ENCODE peak calls at places on chromosomes 12 and 14, in seven cellular contexts. G is fibroblast of lung, Y is fibroblast of mammary gland, U is GM13977, T is neural crest cell, V is HL-60, P is left lung. R is an unnamed sample.
A peak's percentile ranks its signal among the peaks of the same experiment; 100 is the strongest.

GRCh38 chr12:31687101-31687527 is 27.6 kb downstream of the ETFBKMT start:
- DNase-seq in G (no peak), Y (no peak), U (peak; percentile 32), T (no peak), V (peak; percentile 5), P (peak; percentile 39), R (no peak)

GRCh38 chr12:124445121-124445718 is 122.2 kb downstream of the NCOR2 start:
- DNase-seq in G (no peak), Y (no peak), U (no peak), T (no peak), V (no peak), P (no peak), R (no peak)

GRCh38 chr12:64682572-64683277 is 72.4 kb downstream of the RASSF3 start:
- DNase-seq in G (peak; percentile 58), Y (peak; percentile 84), U (no peak), T (no peak), V (no peak), P (no peak), R (no peak)

GRCh38 chr12:2813214-2813554 is 716 bp downstream of the ITFG2 start:
- DNase-seq in G (no peak), Y (no peak), U (no peak), T (no peak), V (no peak), P (no peak), R (no peak)

GRCh38 chr14:76720382-76720813 is 40.9 kb upstream of the VASH1 start:
- DNase-seq in G (peak; percentile 42), Y (peak; percentile 56), U (peak; percentile 51), T (peak; percentile 26), V (peak; percentile 93), P (peak; percentile 69), R (no peak)

GRCh38 chr14:59461891-59462290 is 3.3 kb downstream of the GPR135 start:
- DNase-seq in G (no peak), Y (no peak), U (no peak), T (no peak), V (no peak), P (no peak), R (no peak)

GRCh38 chr14:79180656-79181055 is 1010.5 kb downstream of the NRXN3 start:
- DNase-seq in G (no peak), Y (no peak), U (no peak), T (no peak), V (no peak), P (no peak), R (no peak)

GRCh38 chr12:12979151-12979550 is 20.9 kb downstream of the HEBP1 start:
- DNase-seq in G (no peak), Y (peak; percentile 44), U (no peak), T (no peak), V (no peak), P (no peak), R (no peak)

GRCh38 chr12:95336387-95337067 is 118.9 kb downstream of the VEZT start:
- DNase-seq in G (peak; percentile 81), Y (peak; percentile 83), U (no peak), T (peak; percentile 61), V (no peak), P (peak; percentile 68), R (no peak)
- TF ChIP-seq CTCF in G (peak; percentile 98), Y (peak; percentile 88), U (peak; percentile 11), T (peak; percentile 79), V (no peak), P (peak; percentile 68), R (no peak)

GRCh38 chr14:33432407-33433023 is 493.8 kb downstream of the NPAS3 start:
- DNase-seq in G (peak; percentile 42), Y (peak; percentile 54), U (no peak), T (no peak), V (no peak), P (no peak), R (peak; percentile 28)
- TF ChIP-seq CTCF in G (peak; percentile 58), Y (peak; percentile 60), U (peak; percentile 29), T (peak; percentile 72), V (no peak), P (peak; percentile 32), R (no peak)

GRCh38 chr12:63304844-63305243 is 153.8 kb upstream of the AVPR1A start:
- DNase-seq in G (no peak), Y (peak; percentile 31), U (no peak), T (no peak), V (no peak), P (no peak), R (no peak)

GRCh38 chr12:63301311-63301710 is 150.3 kb upstream of the AVPR1A start:
- DNase-seq in G (peak; percentile 42), Y (no peak), U (no peak), T (no peak), V (no peak), P (no peak), R (no peak)

GRCh38 chr12:63302269-63302940 is 151.4 kb upstream of the AVPR1A start:
- DNase-seq in G (no peak), Y (no peak), U (no peak), T (no peak), V (no peak), P (no peak), R (peak; percentile 4)

GRCh38 chr12:63306476-63306875 is 155.5 kb upstream of the AVPR1A start:
- DNase-seq in G (no peak), Y (peak; percentile 66), U (no peak), T (no peak), V (no peak), P (no peak), R (no peak)

DNA sequence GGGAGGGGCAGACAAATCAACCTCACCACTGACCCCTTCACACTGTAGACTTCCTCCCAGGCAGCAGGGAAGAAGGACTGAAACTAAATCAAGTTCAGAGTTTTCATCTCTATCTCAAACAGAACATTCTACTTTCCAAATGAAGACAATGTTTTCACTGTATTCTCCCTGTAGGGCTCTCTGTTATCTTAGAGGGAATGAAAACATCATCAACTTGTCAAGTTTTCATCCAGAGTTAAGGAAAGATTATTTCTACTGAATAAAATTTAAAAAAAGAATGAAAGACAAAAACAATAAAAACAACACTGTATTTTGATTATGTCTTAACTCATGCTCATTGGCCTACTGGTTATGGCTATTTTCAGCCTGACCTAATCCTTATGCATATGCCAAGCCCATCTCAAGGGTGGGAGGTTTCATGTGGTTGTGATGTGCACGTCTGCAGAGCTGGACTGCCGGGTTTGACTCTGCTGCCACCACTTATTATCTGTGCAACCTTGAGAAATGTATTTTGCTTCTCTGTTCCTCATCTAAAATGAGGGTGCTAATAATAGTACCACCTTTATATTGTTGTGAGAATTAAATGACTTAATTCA is 152.0 kb upstream of the AVPR1A start:
- DNase-seq in G (no peak), Y (no peak), U (no peak), T (no peak), V (no peak), P (no peak), R (no peak)
- TF ChIP-seq CTCF in G (no peak), Y (no peak), U (no peak), T (no peak), V (no peak), P (no peak), R (no peak)

GRCh38 chr12:57734586-57734985 is 4.0 kb downstream of the AGAP2 start:
- DNase-seq in G (no peak), Y (no peak), U (no peak), T (no peak), V (no peak), P (no peak), R (no peak)

GRCh38 chr12:57737467-57738141 is 938 bp downstream of the AGAP2 start:
- DNase-seq in G (no peak), Y (no peak), U (no peak), T (peak; percentile 37), V (no peak), P (no peak), R (no peak)

GRCh38 chr12:57736743-57737466 is 1.6 kb downstream of the AGAP2 start:
- DNase-seq in G (no peak), Y (no peak), U (no peak), T (no peak), V (no peak), P (no peak), R (no peak)

GRCh38 chr12:57735198-57735855 is 3.2 kb downstream of the AGAP2 start:
- DNase-seq in G (no peak), Y (no peak), U (no peak), T (no peak), V (no peak), P (no peak), R (no peak)

DNA sequence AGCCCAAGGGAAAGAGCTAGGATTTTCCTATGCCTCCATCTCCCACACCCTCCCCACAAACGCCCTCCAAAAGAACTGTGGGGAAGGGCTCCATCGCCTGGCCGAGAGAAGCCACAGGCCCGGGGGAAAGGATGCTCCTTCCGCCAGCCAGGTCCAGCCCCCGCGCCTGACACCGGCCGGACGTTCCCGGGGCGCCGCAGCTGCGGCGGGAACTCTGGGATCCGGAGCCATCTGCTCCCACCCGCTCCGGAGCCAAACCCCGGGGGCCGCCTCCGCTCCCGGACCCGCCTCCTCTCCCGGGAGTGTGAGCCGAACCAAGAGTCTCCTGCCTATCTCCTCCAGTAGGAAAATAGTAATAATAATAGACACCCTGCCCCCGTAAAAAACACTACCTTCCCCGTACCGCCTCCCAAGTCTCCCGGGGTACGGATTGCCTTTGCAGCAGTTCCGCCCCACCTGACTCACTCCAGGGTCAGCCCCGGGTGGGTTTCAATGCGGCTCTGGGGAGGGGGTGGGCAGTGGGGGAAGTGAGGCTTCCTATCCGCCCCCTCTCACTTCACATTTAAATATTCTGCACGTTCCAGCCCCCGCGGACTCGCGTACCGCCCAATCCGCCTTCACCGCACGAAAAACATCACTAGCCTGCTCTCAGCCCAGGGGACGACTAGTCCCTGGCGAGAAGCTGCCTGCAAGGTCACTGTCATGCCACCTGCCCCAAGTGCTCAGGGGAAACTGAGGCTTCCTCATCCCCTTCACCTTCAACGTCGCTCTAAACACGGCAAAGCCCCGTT is 2.4 kb downstream of the AGAP2 start:
- DNase-seq in G (peak; percentile 15), Y (peak; percentile 34), U (no peak), T (peak; percentile 39), V (no peak), P (no peak), R (no peak)
- TF ChIP-seq CTCF in G (peak; percentile 45), Y (peak; percentile 25), U (no peak), T (peak; percentile 29), V (no peak), P (no peak), R (no peak)

GRCh38 chr14:51395361-51395849 is 155.4 kb downstream of the TMX1 start:
- DNase-seq in G (peak; percentile 86), Y (peak; percentile 98), U (no peak), T (peak; percentile 29), V (no peak), P (no peak), R (no peak)
- TF ChIP-seq CTCF in G (no peak), Y (peak; percentile 23), U (no peak), T (no peak), V (no peak), P (no peak), R (no peak)

DNA sequence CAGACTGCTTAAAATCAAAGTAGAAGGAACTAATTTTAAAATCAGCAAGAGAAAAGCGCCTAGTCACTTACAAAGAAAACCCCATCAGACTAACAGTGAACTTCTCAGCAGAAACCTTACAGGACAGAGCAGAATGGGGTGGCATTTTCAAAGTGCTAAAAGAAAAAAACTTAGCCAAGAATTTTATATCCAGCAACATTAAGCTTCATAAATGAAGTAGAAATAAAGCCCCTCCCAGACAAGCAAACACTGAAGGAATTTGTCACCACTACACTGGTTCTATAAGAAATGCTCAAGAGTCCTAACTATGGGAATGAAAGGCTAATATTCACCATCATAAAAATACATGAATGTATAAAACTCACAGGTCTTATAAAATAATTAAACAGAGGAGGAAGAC is 6.4 kb upstream of the ZNF268 start:
- DNase-seq in G (no peak), Y (no peak), U (no peak), T (no peak), V (no peak), P (no peak), R (no peak)
- TF ChIP-seq CTCF in G (no peak), Y (no peak), U (no peak), T (no peak), V (no peak), P (no peak), R (no peak)